ENCODE peak calls at places on chromosomes 16 and 17, in five cellular contexts. G is NCI-H2029; H is CD4-positive, alpha-beta memory T cell; N is cerebellar nuclear complex; L is activated naive CD8-positive, alpha-beta T cell treated with anti-CD3 and anti-CD28 coated beads, Interleukin-2, amount 50 U/mL, for 16 hours. A is an unnamed sample.

GRCh38 chr17:6753565-6753964 is 2.3 kb upstream of the XAF1 start:
- DNase-seq in G (no peak), H (no peak), N (no peak), L (no peak), A (no peak)

GRCh38 chr16:24728891-24729242 is 584 bp upstream of the TNRC6A start:
- DNase-seq in G (no peak), H (no peak), N (no peak), L (no peak), A (no peak)

GRCh38 chr16:48003226-48003907 is 152.4 kb downstream of the ABCC12 start:
- DNase-seq in G (no peak), H (no peak), N (no peak), L (no peak), A (no peak)

GRCh38 chr17:40607641-40608040 is 40.0 kb downstream of the SMARCE1 start:
- DNase-seq in G (no peak), H (peak; percentile 74), N (no peak), L (no peak), A (no peak)

GRCh38 chr17:61444831-61445230 is 7.4 kb upstream of the TBX4 start:
- DNase-seq in G (no peak), H (no peak), N (no peak), L (no peak), A (no peak)

GRCh38 chr16:23510154-23510914 is at the start of gene GGA2:
- DNase-seq in G (peak; percentile 50), H (peak; percentile 72), N (peak; percentile 16), L (peak; percentile 47), A (peak; percentile 77)

GRCh38 chr17:31313982-31314787 is at the start of gene EVI2B:
- DNase-seq in G (no peak), H (peak; percentile 67), N (no peak), L (no peak), A (no peak)

GRCh38 chr17:49450181-49450580 is 35.5 kb upstream of the PHB1 start:
- DNase-seq in G (no peak), H (no peak), N (no peak), L (no peak), A (no peak)

GRCh38 chr16:74556375-74556922 is 50.5 kb downstream of the GLG1 start:
- DNase-seq in G (no peak), H (no peak), N (no peak), L (no peak), A (no peak)

GRCh38 chr16:81436381-81436780 is 8.2 kb upstream of the CMIP start:
- DNase-seq in G (no peak), H (no peak), N (no peak), L (no peak), A (no peak)

GRCh38 chr17:63181856-63182255 is 215.8 kb downstream of the TANC2 start:
- DNase-seq in G (no peak), H (no peak), N (no peak), L (no peak), A (no peak)